ENCODE peak calls at places on chromosomes 4 and X, in nine cellular contexts. One of them, this sample, is unnamed.

GRCh38 chrX:145694048-145694447 is 123.6 kb upstream of the SLITRK2 start:
- DNase-seq in breast epithelium: no peak
- DNase-seq in suprapubic skin: no peak
- DNase-seq in K562: no peak
- DNase-seq in Panc1: no peak
- DNase-seq in HL-60: no peak
- DNase-seq in transverse colon: no peak
- DNase-seq in HCT116: no peak
- DNase-seq in SK-N-SH: no peak
- DNase-seq in this sample: no peak

GRCh38 chrX:44785652-44786051 is 58.2 kb upstream of the DUSP21 start:
- DNase-seq in HCT116: no peak
- DNase-seq in suprapubic skin: no peak
- DNase-seq in breast epithelium: no peak
- DNase-seq in SK-N-SH: no peak
- DNase-seq in transverse colon: no peak
- DNase-seq in K562: no peak
- DNase-seq in Panc1: peak
- DNase-seq in HL-60: no peak
- DNase-seq in this sample: no peak

GRCh38 chr4:155578726-155579385 is 87.8 kb upstream of the GUCY1A1 start:
- DNase-seq in K562: no peak
- DNase-seq in transverse colon: no peak
- DNase-seq in suprapubic skin: no peak
- DNase-seq in HCT116: no peak
- DNase-seq in HL-60: no peak
- DNase-seq in Panc1: no peak
- DNase-seq in SK-N-SH: no peak
- DNase-seq in breast epithelium: no peak
- DNase-seq in this sample: no peak

GRCh38 chrX:105018865-105019264 is 201.6 kb downstream of the TEX13A start:
- DNase-seq in suprapubic skin: no peak
- DNase-seq in HCT116: no peak
- DNase-seq in Panc1: no peak
- DNase-seq in transverse colon: no peak
- DNase-seq in HL-60: no peak
- DNase-seq in breast epithelium: no peak
- DNase-seq in SK-N-SH: no peak
- DNase-seq in K562: no peak
- DNase-seq in this sample: no peak

GRCh38 chr4:122481766-122482405 is 25.4 kb upstream of the IL2 start:
- DNase-seq in SK-N-SH: no peak
- DNase-seq in transverse colon: no peak
- DNase-seq in breast epithelium: no peak
- DNase-seq in suprapubic skin: no peak
- DNase-seq in HL-60: no peak
- DNase-seq in K562: no peak
- DNase-seq in Panc1: no peak
- DNase-seq in HCT116: no peak
- DNase-seq in this sample: no peak

GRCh38 chrX:94058728-94059382 is 384.8 kb downstream of the FAM133A start:
- DNase-seq in HL-60: peak
- DNase-seq in Panc1: no peak
- DNase-seq in suprapubic skin: no peak
- DNase-seq in HCT116: no peak
- DNase-seq in K562: peak
- DNase-seq in SK-N-SH: peak
- DNase-seq in transverse colon: no peak
- DNase-seq in breast epithelium: no peak
- DNase-seq in this sample: no peak

GRCh38 chrX:105910563-105911105 is 88.3 kb downstream of the NRK start:
- DNase-seq in suprapubic skin: no peak
- DNase-seq in K562: no peak
- DNase-seq in HCT116: no peak
- DNase-seq in transverse colon: no peak
- DNase-seq in SK-N-SH: no peak
- DNase-seq in Panc1: no peak
- DNase-seq in HL-60: no peak
- DNase-seq in breast epithelium: no peak
- DNase-seq in this sample: no peak

GRCh38 chr4:119810001-119810400 is 181.4 kb upstream of the PDE5A start:
- DNase-seq in SK-N-SH: no peak
- DNase-seq in transverse colon: no peak
- DNase-seq in K562: no peak
- DNase-seq in Panc1: no peak
- DNase-seq in HL-60: no peak
- DNase-seq in breast epithelium: no peak
- DNase-seq in HCT116: no peak
- DNase-seq in suprapubic skin: no peak
- DNase-seq in this sample: no peak

GRCh38 chr4:138162259-138162658 is 79.9 kb downstream of the SLC7A11 start:
- DNase-seq in suprapubic skin: no peak
- DNase-seq in breast epithelium: no peak
- DNase-seq in HL-60: no peak
- DNase-seq in HCT116: no peak
- DNase-seq in K562: no peak
- DNase-seq in Panc1: no peak
- DNase-seq in SK-N-SH: no peak
- DNase-seq in transverse colon: no peak
- DNase-seq in this sample: no peak

GRCh38 chrX:71128166-71128833 is 9.9 kb downstream of the MED12 start:
- DNase-seq in transverse colon: no peak
- DNase-seq in HL-60: no peak
- DNase-seq in breast epithelium: no peak
- DNase-seq in K562: no peak
- DNase-seq in Panc1: no peak
- DNase-seq in SK-N-SH: no peak
- DNase-seq in suprapubic skin: no peak
- DNase-seq in HCT116: no peak
- DNase-seq in this sample: no peak

GRCh38 chr4:48698029-48698901 is 81.8 kb downstream of the FRYL start:
- DNase-seq in HCT116: peak
- DNase-seq in K562: peak
- DNase-seq in suprapubic skin: no peak
- DNase-seq in breast epithelium: no peak
- DNase-seq in SK-N-SH: no peak
- DNase-seq in transverse colon: peak
- DNase-seq in Panc1: peak
- DNase-seq in HL-60: peak
- DNase-seq in this sample: no peak

GRCh38 chrX:42804524-42804923 is 26.6 kb upstream of the PPP1R2C start:
- DNase-seq in SK-N-SH: no peak
- DNase-seq in suprapubic skin: no peak
- DNase-seq in Panc1: no peak
- DNase-seq in K562: no peak
- DNase-seq in HCT116: no peak
- DNase-seq in breast epithelium: no peak
- DNase-seq in transverse colon: no peak
- DNase-seq in HL-60: no peak
- DNase-seq in this sample: no peak

GRCh38 chr4:75494563-75494962 is 19.6 kb downstream of the RCHY1 start:
- DNase-seq in breast epithelium: no peak
- DNase-seq in HCT116: no peak
- DNase-seq in SK-N-SH: no peak
- DNase-seq in transverse colon: no peak
- DNase-seq in HL-60: no peak
- DNase-seq in K562: no peak
- DNase-seq in suprapubic skin: no peak
- DNase-seq in Panc1: no peak
- DNase-seq in this sample: no peak

GRCh38 chr4:174592985-174593335 is 70.7 kb upstream of the HPGD start:
- DNase-seq in suprapubic skin: no peak
- DNase-seq in K562: peak
- DNase-seq in SK-N-SH: no peak
- DNase-seq in HCT116: no peak
- DNase-seq in breast epithelium: no peak
- DNase-seq in Panc1: no peak
- DNase-seq in transverse colon: no peak
- DNase-seq in HL-60: peak
- DNase-seq in this sample: no peak

GRCh38 chr4:173935622-173936405 is 347.7 kb downstream of the FBXO8 start:
- DNase-seq in breast epithelium: no peak
- DNase-seq in K562: no peak
- DNase-seq in transverse colon: no peak
- DNase-seq in Panc1: no peak
- DNase-seq in HCT116: no peak
- DNase-seq in SK-N-SH: no peak
- DNase-seq in suprapubic skin: no peak
- DNase-seq in HL-60: no peak
- DNase-seq in this sample: no peak

GRCh38 chrX:70292788-70293187 is 2.9 kb downstream of the KIF4A start:
- DNase-seq in SK-N-SH: no peak
- DNase-seq in transverse colon: no peak
- DNase-seq in K562: no peak
- DNase-seq in HCT116: no peak
- DNase-seq in breast epithelium: no peak
- DNase-seq in Panc1: no peak
- DNase-seq in suprapubic skin: no peak
- DNase-seq in HL-60: no peak
- DNase-seq in this sample: no peak

GRCh38 chrX:46710425-46710824 is 48.5 kb downstream of the SLC9A7 start:
- DNase-seq in breast epithelium: no peak
- DNase-seq in K562: no peak
- DNase-seq in HL-60: no peak
- DNase-seq in transverse colon: no peak
- DNase-seq in Panc1: no peak
- DNase-seq in SK-N-SH: no peak
- DNase-seq in suprapubic skin: no peak
- DNase-seq in HCT116: no peak
- DNase-seq in this sample: no peak

GRCh38 chr4:150108693-150109092 is 30.4 kb downstream of the DCLK2 start:
- DNase-seq in HCT116: no peak
- DNase-seq in K562: no peak
- DNase-seq in breast epithelium: no peak
- DNase-seq in Panc1: no peak
- DNase-seq in transverse colon: no peak
- DNase-seq in suprapubic skin: no peak
- DNase-seq in SK-N-SH: peak
- DNase-seq in HL-60: no peak
- DNase-seq in this sample: no peak

GRCh38 chr4:7610841-7611240 is 176.1 kb upstream of the PSAPL1 start:
- DNase-seq in HL-60: no peak
- DNase-seq in Panc1: no peak
- DNase-seq in SK-N-SH: no peak
- DNase-seq in K562: no peak
- DNase-seq in suprapubic skin: no peak
- DNase-seq in HCT116: no peak
- DNase-seq in transverse colon: no peak
- DNase-seq in breast epithelium: no peak
- DNase-seq in this sample: no peak

GRCh38 chr4:108097990-108098553 is 70.7 kb downstream of the LEF1 start:
- DNase-seq in breast epithelium: no peak
- DNase-seq in suprapubic skin: no peak
- DNase-seq in Panc1: no peak
- DNase-seq in HL-60: no peak
- DNase-seq in K562: no peak
- DNase-seq in HCT116: no peak
- DNase-seq in transverse colon: no peak
- DNase-seq in SK-N-SH: no peak
- DNase-seq in this sample: no peak
- TF ChIP-seq POLR2AphosphoS5 in breast epithelium: no peak
- TF ChIP-seq POLR2AphosphoS5 in suprapubic skin: no peak
- TF ChIP-seq POLR2AphosphoS5 in Panc1: no peak
- TF ChIP-seq POLR2AphosphoS5 in HL-60: no peak
- TF ChIP-seq POLR2AphosphoS5 in K562: no peak
- TF ChIP-seq POLR2AphosphoS5 in HCT116: no peak
- TF ChIP-seq POLR2AphosphoS5 in transverse colon: no peak
- TF ChIP-seq POLR2AphosphoS5 in SK-N-SH: no peak
- TF ChIP-seq POLR2AphosphoS5 in this sample: no peak

GRCh38 chr4:54082168-54082567 is 17.8 kb upstream of the CHIC2 start:
- DNase-seq in HCT116: peak
- DNase-seq in HL-60: no peak
- DNase-seq in suprapubic skin: no peak
- DNase-seq in K562: no peak
- DNase-seq in SK-N-SH: no peak
- DNase-seq in breast epithelium: no peak
- DNase-seq in transverse colon: peak
- DNase-seq in Panc1: peak
- DNase-seq in this sample: no peak
- TF ChIP-seq POLR2AphosphoS5 in HCT116: peak
- TF ChIP-seq POLR2AphosphoS5 in HL-60: no peak
- TF ChIP-seq POLR2AphosphoS5 in suprapubic skin: no peak
- TF ChIP-seq POLR2AphosphoS5 in K562: no peak
- TF ChIP-seq POLR2AphosphoS5 in SK-N-SH: peak
- TF ChIP-seq POLR2AphosphoS5 in breast epithelium: no peak
- TF ChIP-seq POLR2AphosphoS5 in transverse colon: no peak
- TF ChIP-seq POLR2AphosphoS5 in Panc1: peak
- TF ChIP-seq POLR2AphosphoS5 in this sample: no peak

GRCh38 chr4:41644288-41644914 is 104.1 kb downstream of the PHOX2B start:
- DNase-seq in suprapubic skin: no peak
- DNase-seq in breast epithelium: peak
- DNase-seq in transverse colon: peak
- DNase-seq in HL-60: no peak
- DNase-seq in Panc1: no peak
- DNase-seq in K562: peak
- DNase-seq in SK-N-SH: peak
- DNase-seq in HCT116: no peak
- DNase-seq in this sample: peak
- TF ChIP-seq POLR2AphosphoS5 in suprapubic skin: peak
- TF ChIP-seq POLR2AphosphoS5 in breast epithelium: peak
- TF ChIP-seq POLR2AphosphoS5 in transverse colon: no peak
- TF ChIP-seq POLR2AphosphoS5 in HL-60: no peak
- TF ChIP-seq POLR2AphosphoS5 in Panc1: no peak
- TF ChIP-seq POLR2AphosphoS5 in K562: no peak
- TF ChIP-seq POLR2AphosphoS5 in SK-N-SH: no peak
- TF ChIP-seq POLR2AphosphoS5 in HCT116: no peak
- TF ChIP-seq POLR2AphosphoS5 in this sample: no peak

GRCh38 chrX:50801135-50801534 is 12.9 kb downstream of the SHROOM4 start:
- DNase-seq in Panc1: no peak
- DNase-seq in K562: no peak
- DNase-seq in transverse colon: no peak
- DNase-seq in breast epithelium: no peak
- DNase-seq in suprapubic skin: no peak
- DNase-seq in SK-N-SH: no peak
- DNase-seq in HL-60: no peak
- DNase-seq in HCT116: no peak
- DNase-seq in this sample: no peak

GRCh38 chrX:50805316-50805715 is 8.7 kb downstream of the SHROOM4 start:
- DNase-seq in K562: no peak
- DNase-seq in SK-N-SH: no peak
- DNase-seq in Panc1: no peak
- DNase-seq in HCT116: no peak
- DNase-seq in HL-60: no peak
- DNase-seq in suprapubic skin: no peak
- DNase-seq in breast epithelium: no peak
- DNase-seq in transverse colon: no peak
- DNase-seq in this sample: no peak

GRCh38 chrX:50798782-50799181 is 15.2 kb downstream of the SHROOM4 start:
- DNase-seq in breast epithelium: no peak
- DNase-seq in transverse colon: no peak
- DNase-seq in suprapubic skin: no peak
- DNase-seq in Panc1: no peak
- DNase-seq in K562: no peak
- DNase-seq in HL-60: no peak
- DNase-seq in HCT116: no peak
- DNase-seq in SK-N-SH: no peak
- DNase-seq in this sample: no peak

DNA sequence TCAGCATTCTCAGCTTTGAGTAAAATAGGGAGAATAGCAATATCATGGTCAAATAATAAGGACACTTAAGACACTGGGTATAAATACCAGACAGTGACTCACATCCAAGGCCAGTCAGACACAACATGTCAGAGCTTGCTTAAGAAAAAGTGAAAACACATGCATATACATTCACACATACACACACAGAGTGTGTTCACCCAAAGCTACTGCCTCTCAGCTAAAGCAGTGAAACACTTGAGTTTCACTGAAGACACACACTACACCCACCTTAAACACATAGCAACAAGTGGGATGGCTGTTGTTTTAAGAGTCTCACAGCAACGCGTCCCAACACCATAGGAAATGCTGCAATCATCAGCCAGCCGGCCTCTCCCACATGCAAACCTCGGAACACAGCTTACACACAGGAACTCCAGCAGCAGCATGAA is 14.4 kb downstream of the SHROOM4 start:
- DNase-seq in suprapubic skin: no peak
- DNase-seq in HCT116: no peak
- DNase-seq in SK-N-SH: no peak
- DNase-seq in K562: no peak
- DNase-seq in breast epithelium: no peak
- DNase-seq in transverse colon: peak
- DNase-seq in Panc1: no peak
- DNase-seq in HL-60: no peak
- DNase-seq in this sample: no peak
- TF ChIP-seq POLR2AphosphoS5 in suprapubic skin: no peak
- TF ChIP-seq POLR2AphosphoS5 in HCT116: no peak
- TF ChIP-seq POLR2AphosphoS5 in SK-N-SH: no peak
- TF ChIP-seq POLR2AphosphoS5 in K562: no peak
- TF ChIP-seq POLR2AphosphoS5 in breast epithelium: no peak
- TF ChIP-seq POLR2AphosphoS5 in transverse colon: no peak
- TF ChIP-seq POLR2AphosphoS5 in Panc1: no peak
- TF ChIP-seq POLR2AphosphoS5 in HL-60: no peak
- TF ChIP-seq POLR2AphosphoS5 in this sample: no peak